ENCODE peak calls at places on chromosome X, in nine cellular contexts. M, O, R, Z, J, L, A, U and T are unnamed samples. For H3K9me3 and H3K4me1, the result is how much of the 10 kb centered on the place peaks cover.

GRCh38 chrX:55452825-55453124 is 848 bp downstream of the MAGEH1 start:
- DNase-seq in J (no peak), M (no peak), O (no peak), U (no peak), L (no peak), A (no peak), Z (peak), R (no peak), T (no peak)

GRCh38 chrX:69543572-69543971 is 39.4 kb downstream of the NALF2 start:
- DNase-seq in O (no peak), L (no peak), Z (no peak), R (no peak), J (no peak), M (no peak), U (no peak), A (no peak), T (no peak)

GRCh38 chrX:107574054-107574683 is 54.1 kb upstream of the PRPS1 start:
- DNase-seq in U (peak), M (no peak), R (no peak), J (no peak), O (no peak), A (no peak), Z (no peak), L (peak), T (peak)

GRCh38 chrX:78375894-78376293 is 48.5 kb upstream of the CYSLTR1 start:
- DNase-seq in R (no peak), A (no peak), U (no peak), M (no peak), J (peak), O (peak), Z (no peak), L (no peak), T (no peak)

GRCh38 chrX:40318796-40319195 is 221.0 kb upstream of the BCOR start:
- DNase-seq in M (no peak), O (no peak), U (no peak), Z (no peak), A (no peak), L (no peak), J (no peak), R (no peak), T (no peak)

GRCh38 chrX:47831788-47832187 is 4.9 kb upstream of the ZNF81 start:
- DNase-seq in U (peak), Z (peak), M (no peak), A (peak), J (peak), R (peak), L (peak), O (peak), T (peak)

GRCh38 chrX:41561045-41561444 is 113.9 kb downstream of the NYX start:
- DNase-seq in J (peak), L (peak), M (no peak), R (no peak), U (peak), O (peak), Z (peak), A (no peak), T (peak)

GRCh38 chrX:103831803-103832544 is at the start of gene RAB9B:
- DNase-seq in Z (no peak), R (no peak), L (no peak), A (peak), J (peak), O (peak), M (peak), U (peak), T (peak)

GRCh38 chrX:54093159-54093558 is 48.9 kb upstream of the PHF8 start:
- DNase-seq in J (no peak), O (no peak), R (no peak), U (no peak), Z (no peak), A (no peak), L (no peak), M (no peak), T (no peak)

GRCh38 chrX:45850775-45851433 is 650.2 kb upstream of the DIPK2B start:
- DNase-seq in R (peak), M (peak), Z (no peak), U (peak), J (peak), A (peak), O (peak), L (peak), T (peak)

GRCh38 chrX:102651968-102652744 is 873 bp downstream of the GPRASP1 start:
- DNase-seq in Z (no peak), O (no peak), U (peak), L (peak), A (peak), J (peak), M (no peak), R (no peak), T (no peak)

GRCh38 chrX:132068405-132068804 is 45.3 kb downstream of the STK26 start:
- DNase-seq in R (no peak), J (no peak), U (no peak), O (no peak), Z (no peak), L (no peak), A (no peak), M (no peak), T (no peak)

GRCh38 chrX:21932277-21932996 is 8.1 kb upstream of the SMS start:
- DNase-seq in U (peak), R (peak), O (no peak), Z (no peak), A (no peak), L (no peak), M (no peak), J (no peak), T (peak)

GRCh38 chrX:122770581-122770980 is 413.5 kb upstream of the GRIA3 start:
- DNase-seq in O (no peak), M (no peak), Z (no peak), J (no peak), L (no peak), A (no peak), R (no peak), U (no peak), T (no peak)

GRCh38 chrX:1529328-1529727 is 7.7 kb downstream of the P2RY8 start:
- DNase-seq in O (peak), L (no peak), M (no peak), U (no peak), J (no peak), A (no peak), Z (no peak), R (no peak), T (no peak)

GRCh38 chrX:28609917-28610613 is 22.8 kb downstream of the IL1RAPL1 start:
- DNase-seq in J (no peak), R (no peak), M (no peak), Z (no peak), A (no peak), U (no peak), O (no peak), L (no peak), T (no peak)

GRCh38 chrX:71178908-71179307 is 34.3 kb downstream of the NLGN3 start:
- DNase-seq in J (peak), O (peak), A (peak), U (peak), L (peak), R (peak), Z (peak), M (no peak), T (no peak)

GRCh38 chrX:133859860-133860259 is 125.5 kb downstream of the GPC3 start:
- DNase-seq in Z (no peak), O (no peak), M (no peak), A (no peak), U (peak), L (no peak), J (no peak), R (no peak), T (no peak)

GRCh38 chrX:8803326-8803725 is 2.1 kb upstream of the FAM9A start:
- DNase-seq in U (no peak), A (no peak), M (no peak), R (no peak), L (no peak), Z (no peak), O (no peak), J (no peak), T (no peak)

GRCh38 chrX:37905436-37906147 is 58.2 kb upstream of the DYNLT3 start:
- DNase-seq in A (peak), Z (no peak), O (no peak), M (peak), J (no peak), U (peak), L (peak), R (no peak), T (peak)

GRCh38 chrX:66110112-66110511 is 53.9 kb upstream of the HEPH start:
- DNase-seq in A (peak), U (peak), M (no peak), R (no peak), Z (peak), L (peak), J (peak), O (peak), T (peak)

GRCh38 chrX:21529771-21530170 is 128.4 kb downstream of the KLHL34 start:
- DNase-seq in U (no peak), M (no peak), Z (no peak), R (no peak), L (no peak), J (no peak), O (no peak), A (no peak), T (no peak)

GRCh38 chrX:56994375-56995270 is 718 bp downstream of the SPIN3 start:
- DNase-seq in Z (no peak), M (peak), R (no peak), A (peak), O (no peak), U (peak), J (no peak), L (no peak), T (peak)

GRCh38 chrX:69020316-69020715 is 144.9 kb downstream of the PJA1 start:
- DNase-seq in J (no peak), A (no peak), Z (no peak), U (no peak), R (no peak), L (no peak), O (no peak), M (no peak), T (no peak)

GRCh38 chrX:108304210-108304609 is 134.0 kb downstream of the COL4A6 start:
- DNase-seq in Z (peak), J (peak), U (no peak), A (peak), M (no peak), R (no peak), O (no peak), L (no peak), T (no peak)

GRCh38 chrX:55135171-55135570 is 46.4 kb downstream of the PAGE2 start:
- DNase-seq in R (peak), U (peak), J (peak), M (no peak), L (peak), A (peak), Z (peak), O (peak), T (peak)

GRCh38 chrX:40103565-40104323 is 6.0 kb upstream of the BCOR start:
- DNase-seq in A (peak), L (no peak), J (no peak), R (no peak), U (no peak), O (no peak), M (peak), Z (no peak), T (no peak)

GRCh38 chrX:154750301-154751120 is at the start of gene GAB3:
- DNase-seq in U (peak), O (peak), L (no peak), J (peak), Z (no peak), M (peak), R (peak), A (peak), T (peak)

GRCh38 chrX:65536291-65536690 is 1.7 kb upstream of the LAS1L start:
- DNase-seq in A (no peak), J (no peak), Z (no peak), R (no peak), L (no peak), O (no peak), M (no peak), U (no peak), T (no peak)

GRCh38 chrX:103635436-103635835 is 6.7 kb downstream of the TCEAL1 start:
- DNase-seq in A (no peak), Z (no peak), J (no peak), U (no peak), L (no peak), R (no peak), M (no peak), O (no peak), T (no peak)

GRCh38 chrX:22742174-22742573 is 257.6 kb upstream of the DDX53 start:
- DNase-seq in A (no peak), O (no peak), Z (no peak), R (no peak), L (no peak), U (peak), J (no peak), M (no peak), T (no peak)

GRCh38 chrX:1178580-1179057 is 33.8 kb downstream of the CRLF2 start:
- DNase-seq in R (no peak), A (peak), Z (no peak), U (peak), L (no peak), M (no peak), O (no peak), J (no peak), T (peak)

GRCh38 chrX:31057691-31058090 is 14.2 kb downstream of the FTHL17 start:
- DNase-seq in R (no peak), L (no peak), U (no peak), O (no peak), Z (no peak), A (no peak), M (no peak), J (no peak), T (no peak)

GRCh38 chrX:24271262-24271661 is 42.6 kb downstream of the SUPT20HL2 start:
- DNase-seq in R (no peak), O (no peak), M (no peak), U (no peak), L (no peak), A (no peak), J (no peak), Z (no peak), T (no peak)

GRCh38 chrX:31397119-31397518 is 325.3 kb upstream of the FTHL17 start:
- DNase-seq in A (no peak), L (no peak), J (no peak), R (no peak), U (no peak), M (no peak), Z (no peak), O (no peak), T (no peak)

GRCh38 chrX:69285881-69286545 is 120.8 kb upstream of the PJA1 start:
- DNase-seq in L (peak), J (peak), Z (peak), U (peak), A (peak), R (peak), M (peak), O (peak), T (peak)

DNA sequence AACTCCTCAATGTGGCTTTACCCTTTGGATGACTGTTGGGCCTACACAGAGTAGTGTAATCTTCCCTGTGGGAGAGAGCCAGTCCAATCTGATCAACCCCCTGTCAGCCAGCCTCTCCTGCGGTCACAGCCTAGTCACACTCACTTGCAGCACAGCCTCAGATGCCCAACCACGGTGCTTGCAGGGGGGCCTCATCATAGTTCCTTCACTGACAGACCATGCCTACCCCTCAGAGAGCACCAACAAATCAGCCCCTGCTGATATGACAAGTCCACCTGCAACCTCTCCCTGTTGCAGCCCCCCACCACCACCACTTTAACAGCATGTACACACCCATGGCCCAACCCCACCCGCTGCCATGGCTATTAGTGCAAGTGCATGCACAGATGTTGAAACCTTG is 146.8 kb downstream of the HMGN5 start:
- DNase-seq in J (no peak), A (no peak), U (no peak), O (no peak), M (peak), L (no peak), R (no peak), Z (no peak), T (no peak)
- H3K9me3 ChIP-seq in J (under half), A (under half), U (under half), O (under half), M (under half), L (under half), R (under half), Z (under half), T (under half)

DNA sequence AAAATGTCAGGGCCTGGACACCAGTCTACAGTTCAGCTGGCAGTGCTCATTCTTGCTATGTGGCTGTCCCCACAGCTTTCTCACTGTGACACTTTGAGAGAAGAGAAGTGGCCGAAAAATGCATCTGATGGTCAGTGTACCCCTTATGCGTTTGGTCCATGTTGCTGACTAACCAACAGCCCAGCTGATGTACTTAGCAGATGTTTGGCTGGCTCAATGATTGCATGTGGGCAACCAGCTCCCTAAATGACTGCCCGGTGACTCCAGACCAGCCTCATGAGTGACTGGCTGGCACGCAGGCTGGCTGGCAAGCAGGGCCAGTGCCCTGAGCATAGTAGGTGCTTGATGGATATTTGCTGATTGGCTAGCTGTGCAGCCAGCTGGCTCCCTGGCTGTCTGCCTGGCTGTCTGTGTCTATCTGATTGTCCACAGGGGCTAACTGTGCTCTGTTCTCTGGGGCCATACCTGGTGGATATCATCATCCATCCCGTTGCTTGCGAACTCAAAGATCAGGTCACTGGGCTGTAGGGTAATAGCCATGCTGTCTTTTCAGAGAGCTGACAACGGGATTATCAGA is 29.4 kb downstream of the ELF4 start:
- DNase-seq in L (no peak), A (no peak), R (no peak), U (no peak), J (no peak), M (no peak), O (no peak), Z (no peak), T (no peak)
- H3K4me1 ChIP-seq in L (under half), A (under half), R (under half), U (under half), J (under half), M (under half), O (under half), Z (under half), T (under half)

GRCh38 chrX:10120828-10121227 is 35.9 kb upstream of the CLCN4 start:
- DNase-seq in J (no peak), M (no peak), A (no peak), L (no peak), Z (no peak), U (no peak), O (no peak), R (no peak), T (no peak)
- H3K9me3 ChIP-seq in J (under half), M (under half), A (under half), L (half or more), Z (under half), U (under half), O (under half), R (under half), T (under half)

GRCh38 chrX:119673336-119673735 is 19.6 kb downstream of the SEPTIN6 start:
- DNase-seq in U (no peak), R (no peak), A (no peak), O (no peak), J (no peak), M (no peak), L (no peak), Z (no peak), T (no peak)

GRCh38 chrX:119672252-119672825 is 20.6 kb downstream of the SEPTIN6 start:
- DNase-seq in M (no peak), J (peak), Z (no peak), A (no peak), L (no peak), O (no peak), U (no peak), R (no peak), T (no peak)

GRCh38 chrX:119677654-119677981 is 15.3 kb downstream of the SEPTIN6 start:
- DNase-seq in Z (peak), O (no peak), U (no peak), J (no peak), L (no peak), R (no peak), M (no peak), A (no peak), T (no peak)

GRCh38 chrX:119682019-119682989 is 10.7 kb downstream of the SEPTIN6 start:
- DNase-seq in U (no peak), L (no peak), R (no peak), A (no peak), O (peak), J (peak), M (no peak), Z (peak), T (no peak)

GRCh38 chrX:119676949-119677653 is 15.9 kb downstream of the SEPTIN6 start:
- DNase-seq in R (no peak), Z (no peak), M (no peak), O (no peak), L (no peak), A (no peak), J (no peak), U (no peak), T (no peak)
- H3K4me1 ChIP-seq in R (under half), Z (half or more), M (under half), O (under half), L (under half), A (under half), J (under half), U (under half), T (under half)

DNA sequence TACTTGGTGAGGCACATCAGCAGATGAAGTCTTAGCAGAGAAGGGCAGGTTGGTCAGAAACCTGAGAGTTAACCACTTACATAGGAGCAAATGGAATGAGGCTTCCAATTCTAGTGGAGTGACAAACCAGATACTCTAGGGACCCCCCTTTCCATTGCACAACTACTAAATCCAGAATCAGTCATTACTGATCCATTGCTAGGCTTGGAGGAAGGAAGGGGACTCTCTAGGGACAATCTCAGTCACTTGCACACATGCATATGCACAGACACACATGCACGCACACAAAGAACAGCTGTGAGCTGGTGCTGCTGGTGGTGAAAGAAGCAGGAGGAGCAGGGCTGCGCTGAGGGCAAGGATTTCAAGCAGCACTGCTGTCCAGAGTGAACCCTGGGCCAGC is 25.7 kb downstream of the PNMA5 start:
- DNase-seq in J (no peak), M (no peak), R (no peak), A (no peak), U (no peak), L (no peak), O (no peak), Z (no peak), T (no peak)
- H3K9me3 ChIP-seq in J (under half), M (under half), R (under half), A (under half), U (under half), L (under half), O (under half), Z (under half), T (under half)